ENCODE peak calls at places on chromosomes 12 and 14, in four cellular contexts. C is heart right ventricle, F is IMR-90, I is uterus. X is an unnamed sample.

GRCh38 chr12:131369094-131369845 is 341.6 kb upstream of the SFSWAP start:
- DNase-seq in F (no peak), C (no peak), I (no peak), X (no peak)

GRCh38 chr12:15212877-15213276 is 8.3 kb downstream of the RERG start:
- DNase-seq in F (no peak), C (no peak), I (no peak), X (no peak)

GRCh38 chr14:30375280-30375892 is 183.6 kb upstream of the G2E3 start:
- DNase-seq in F (peak), I (peak), C (peak), X (no peak)

GRCh38 chr14:68506021-68506644 is 286.7 kb downstream of the ZFP36L1 start:
- DNase-seq in I (peak), F (peak), C (peak), X (no peak)

GRCh38 chr14:22118894-22119477 is 445.4 kb upstream of the OR4E1 start:
- DNase-seq in C (no peak), I (no peak), F (peak), X (no peak)

GRCh38 chr12:51371295-51371953 is 19.8 kb downstream of the GALNT6 start:
- DNase-seq in F (peak), C (no peak), I (peak), X (no peak)

GRCh38 chr14:25837431-25837950 is 760.3 kb downstream of the NOVA1 start:
- DNase-seq in C (no peak), F (no peak), I (no peak), X (no peak)

GRCh38 chr12:92080390-92081285 is 65.0 kb downstream of the BTG1 start:
- DNase-seq in I (no peak), C (no peak), F (peak), X (no peak)

GRCh38 chr12:122840580-122841513 is 5.6 kb downstream of the HIP1R start:
- DNase-seq in I (no peak), C (no peak), F (no peak), X (peak)

GRCh38 chr12:108773798-108774788 is 42.8 kb upstream of the CORO1C start:
- DNase-seq in I (peak), C (peak), F (peak), X (no peak)

GRCh38 chr12:77229640-77230442 is 164.5 kb upstream of the E2F7 start:
- DNase-seq in C (no peak), F (no peak), I (no peak), X (no peak)

GRCh38 chr14:51547260-51547659 is 104.5 kb upstream of the FRMD6 start:
- DNase-seq in I (peak), F (peak), C (no peak), X (no peak)

GRCh38 chr14:61663312-61663974 is 31.9 kb upstream of the HIF1A start:
- DNase-seq in C (no peak), I (no peak), F (no peak), X (no peak)

GRCh38 chr12:112535017-112535416 is 116.3 kb downstream of the PTPN11 start:
- DNase-seq in I (no peak), F (no peak), C (no peak), X (no peak)

GRCh38 chr12:102565555-102565954 is 85.2 kb upstream of the IGF1 start:
- DNase-seq in C (no peak), F (no peak), I (no peak), X (no peak)

GRCh38 chr14:22791302-22791701 is 23.9 kb downstream of the SLC7A7 start:
- DNase-seq in C (no peak), I (no peak), F (peak), X (no peak)

GRCh38 chr12:116541547-116542344 is 17.4 kb upstream of the MAP1LC3B2 start:
- DNase-seq in C (no peak), F (no peak), I (no peak), X (no peak)

GRCh38 chr12:116539361-116539771 is 19.8 kb upstream of the MAP1LC3B2 start:
- DNase-seq in I (no peak), C (no peak), F (peak), X (no peak)

GRCh38 chr12:116539905-116540482 is 19.2 kb upstream of the MAP1LC3B2 start:
- DNase-seq in C (no peak), F (peak), I (peak), X (no peak)

GRCh38 chr12:116542345-116542950 is 16.7 kb upstream of the MAP1LC3B2 start:
- DNase-seq in I (no peak), C (no peak), F (no peak), X (no peak)

DNA sequence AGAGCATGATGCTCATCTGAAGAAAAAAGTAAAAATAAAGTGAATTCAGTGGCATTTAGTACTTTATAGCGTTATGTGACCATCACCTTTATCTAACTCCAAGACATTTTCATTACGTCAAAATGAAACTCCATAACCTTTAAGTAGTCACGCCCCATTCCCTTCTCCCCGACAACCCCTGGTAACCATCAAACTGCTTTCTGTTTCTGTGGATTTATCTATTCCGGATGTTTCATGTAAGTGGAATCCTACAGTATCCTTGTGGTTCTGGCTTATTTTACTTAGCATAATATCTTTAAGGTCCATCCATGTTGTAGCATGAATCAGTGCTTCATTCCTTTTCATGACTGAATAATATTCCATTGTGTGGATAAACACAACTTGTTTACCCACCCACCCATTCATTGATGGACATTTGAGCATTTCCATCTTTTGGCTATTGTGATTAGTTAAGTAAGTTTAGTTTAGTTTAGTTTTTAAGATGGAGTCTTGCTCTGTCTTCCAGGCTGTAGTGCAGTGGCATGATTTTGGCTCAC is 18.5 kb upstream of the MAP1LC3B2 start:
- DNase-seq in C (no peak), F (no peak), I (no peak), X (no peak)
- H3K27ac ChIP-seq in C (peak), F (no peak), I (peak), X (no peak)

GRCh38 chr14:91330846-91331245 is 86.3 kb upstream of the GPR68 start:
- DNase-seq in I (no peak), C (no peak), F (no peak), X (no peak)
- H3K27ac ChIP-seq in I (no peak), C (no peak), F (no peak), X (no peak)

DNA sequence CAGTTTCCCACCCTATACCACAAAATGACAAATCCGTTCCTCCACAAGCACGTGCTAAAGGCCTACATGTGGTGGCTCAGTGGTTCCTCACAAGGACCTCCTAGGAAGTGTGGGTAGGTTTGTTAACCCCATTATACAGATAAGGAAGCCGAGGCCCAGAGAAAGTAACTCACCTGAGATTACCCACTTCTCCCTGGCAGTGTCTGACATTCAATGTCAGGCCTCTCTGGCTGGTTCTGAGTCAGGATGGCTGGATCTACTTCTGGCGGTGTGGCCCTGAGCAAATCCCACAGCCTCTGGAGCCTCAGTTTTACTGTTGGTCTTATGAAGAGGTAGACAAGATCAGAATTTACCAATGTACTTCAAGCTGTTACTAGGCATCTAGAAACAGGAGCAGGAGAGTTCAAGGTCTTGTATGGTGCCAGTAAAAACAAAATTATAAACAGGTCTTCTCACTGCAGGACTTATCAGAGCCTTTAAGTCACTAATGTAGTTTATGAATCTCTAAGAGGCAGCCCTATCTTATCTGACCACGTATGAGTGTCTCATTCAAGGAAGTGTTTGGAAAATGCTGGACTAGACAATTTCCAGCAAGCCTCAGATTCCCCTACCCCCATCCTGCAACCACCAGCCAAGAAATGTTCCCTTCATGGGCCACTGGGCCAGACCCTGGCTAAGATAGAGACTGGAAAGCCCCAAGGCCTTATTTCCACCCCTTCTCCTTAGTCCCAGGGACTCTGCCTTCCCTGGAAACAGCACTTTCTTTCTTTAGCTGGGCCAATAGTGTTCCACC is 4.2 kb downstream of the HSPB8 start:
- DNase-seq in I (no peak), F (peak), C (no peak), X (no peak)
- H3K27ac ChIP-seq in I (peak), F (no peak), C (peak), X (peak)

DNA sequence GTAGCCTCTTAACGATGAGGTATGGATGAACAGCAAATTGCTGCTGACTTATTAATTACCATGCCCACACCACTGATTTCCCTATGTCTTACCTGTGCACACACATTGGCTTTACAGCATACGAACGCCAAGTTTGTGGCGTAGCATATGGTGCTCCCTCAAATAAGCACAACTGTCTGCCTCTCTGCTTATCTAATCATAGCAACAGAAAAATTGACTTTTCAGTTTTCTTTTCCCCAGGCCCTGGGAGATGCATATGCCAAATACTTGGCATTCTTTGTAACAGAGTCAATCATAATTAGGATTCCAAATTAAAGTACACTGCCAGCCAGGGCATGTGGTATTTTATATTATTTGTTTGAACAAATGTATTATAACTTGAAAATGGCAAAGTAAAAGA is 625.5 kb downstream of the DIO2 start:
- DNase-seq in C (no peak), I (no peak), F (peak), X (no peak)
- H3K27ac ChIP-seq in C (no peak), I (no peak), F (peak), X (no peak)

GRCh38 chr14:46490150-46490769 is 161.3 kb downstream of the RPL10L start:
- DNase-seq in C (no peak), I (no peak), F (no peak), X (no peak)

GRCh38 chr14:46487582-46488350 is 163.8 kb downstream of the RPL10L start:
- DNase-seq in F (no peak), I (no peak), C (no peak), X (no peak)

DNA sequence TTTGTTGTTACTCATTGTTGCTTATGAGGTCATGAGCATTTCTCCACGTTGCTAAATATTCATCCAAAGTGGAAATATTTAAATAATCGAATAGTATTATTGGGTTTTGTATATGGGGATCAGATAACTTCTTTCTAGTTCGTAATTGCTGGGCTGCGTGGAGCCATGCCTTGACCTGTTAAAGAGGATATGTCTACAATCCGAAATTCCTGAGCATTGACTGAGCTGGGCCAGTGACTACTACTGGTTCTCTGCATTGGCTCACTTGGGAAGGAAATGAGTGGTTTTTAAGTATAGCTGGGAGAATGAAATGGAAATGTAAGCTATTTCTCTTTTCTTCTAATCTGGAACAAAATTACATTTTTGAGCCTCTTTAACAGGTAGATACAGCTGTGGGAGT is 163.2 kb downstream of the RPL10L start:
- DNase-seq in F (no peak), C (no peak), I (no peak), X (no peak)
- H3K27ac ChIP-seq in F (no peak), C (no peak), I (no peak), X (no peak)

GRCh38 chr12:6463858-6464257 is 6.6 kb downstream of the VAMP1 start:
- DNase-seq in C (no peak), F (no peak), I (no peak), X (no peak)
- H3K27ac ChIP-seq in C (peak), F (no peak), I (no peak), X (no peak)

DNA sequence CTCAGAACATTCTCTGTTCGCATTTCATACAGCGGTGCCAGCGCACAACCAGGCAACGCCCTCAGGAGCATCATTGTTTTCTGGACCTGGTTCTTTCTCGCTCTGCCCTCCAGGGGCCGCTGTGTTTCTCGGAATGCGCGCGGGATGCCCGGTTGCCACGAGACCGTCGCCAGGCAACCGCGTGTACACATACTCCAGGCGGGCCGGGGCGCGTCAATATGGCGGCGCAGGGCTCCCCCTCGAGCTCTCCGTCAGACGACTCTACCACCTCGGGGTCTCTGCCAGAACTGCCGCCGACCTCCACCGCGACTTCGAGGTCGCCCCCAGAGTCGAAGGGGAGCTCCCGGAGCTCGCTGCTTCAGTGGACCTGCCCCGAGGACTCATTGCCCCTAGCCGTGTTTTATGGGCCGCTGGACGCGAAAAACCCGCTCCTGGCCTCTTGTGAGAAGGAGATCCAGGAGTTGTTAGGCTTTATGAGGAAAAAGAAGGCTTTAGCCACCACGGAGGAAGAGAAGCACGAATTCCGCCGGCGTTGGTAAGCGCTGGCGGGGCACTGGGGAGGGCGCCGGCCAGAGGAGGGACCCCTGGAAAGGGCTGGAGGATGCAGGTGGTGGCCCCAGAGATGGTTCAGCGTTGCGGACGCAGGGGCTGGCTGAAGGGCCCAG is at the start of gene CFAP54:
- DNase-seq in I (peak), C (peak), F (peak), X (peak)
- H3K27ac ChIP-seq in I (peak), C (peak), F (peak), X (no peak)